ENCODE peak calls at places on chromosomes 11 and 22, in nine cellular contexts. Z is amniotic stem cell; O is erythroblast; C is NCI-H1092 treated with DMSO at 0.1 percent for 48 hours; L is naive B cell; G is right atrium auricular region; R is AG09309; E is CD8-positive, alpha-beta T cell; B is omental fat pad. J is an unnamed sample.

GRCh38 chr11:44755553-44756505 is 29.1 kb downstream of the TSPAN18 start:
- DNase-seq in Z (no peak), E (no peak), L (no peak), C (peak), G (no peak), R (no peak), B (no peak), O (no peak), J (no peak)

GRCh38 chr22:19665784-19666662 is 48.3 kb upstream of the SEPTIN5 start:
- DNase-seq in L (no peak), R (no peak), O (no peak), E (no peak), C (no peak), G (no peak), Z (no peak), B (no peak), J (no peak)

GRCh38 chr11:8908099-8908498 is 2.9 kb upstream of the AKIP1 start:
- DNase-seq in Z (no peak), C (no peak), R (no peak), E (no peak), B (no peak), O (no peak), G (no peak), L (no peak), J (no peak)

GRCh38 chr11:6523253-6523652 is 26.2 kb downstream of the DNHD1 start:
- DNase-seq in G (no peak), O (no peak), L (no peak), C (no peak), Z (peak), B (no peak), R (peak), E (no peak), J (no peak)

GRCh38 chr11:15821471-15821870 is 534.9 kb downstream of the SOX6 start:
- DNase-seq in B (no peak), Z (no peak), G (no peak), C (no peak), O (no peak), E (no peak), L (no peak), R (no peak), J (no peak)

GRCh38 chr22:27507066-27507715 is 294.4 kb downstream of the MN1 start:
- DNase-seq in B (no peak), Z (no peak), L (no peak), O (no peak), G (no peak), C (no peak), R (no peak), E (no peak), J (no peak)

GRCh38 chr22:35328472-35328885 is 28.8 kb downstream of the TOM1 start:
- DNase-seq in G (peak), L (no peak), O (no peak), B (no peak), Z (no peak), R (no peak), C (no peak), E (no peak), J (no peak)

GRCh38 chr11:32056445-32056844 is 34.4 kb upstream of the RCN1 start:
- DNase-seq in O (no peak), C (no peak), E (no peak), Z (no peak), L (no peak), G (no peak), R (peak), B (no peak), J (no peak)

GRCh38 chr11:93522448-93522847 is 20.7 kb downstream of the SMCO4 start:
- DNase-seq in Z (no peak), R (no peak), C (no peak), B (no peak), L (no peak), E (no peak), O (no peak), G (no peak), J (no peak)

GRCh38 chr11:62573592-62574362 is at the start of gene EEF1G:
- DNase-seq in E (peak), C (peak), Z (peak), B (peak), R (peak), O (peak), L (peak), G (peak), J (peak)

GRCh38 chr11:2681408-2682145 is 18.2 kb downstream of the KCNQ1OT1 start:
- DNase-seq in O (no peak), L (no peak), C (no peak), B (no peak), E (no peak), Z (no peak), G (no peak), R (no peak), J (no peak)

GRCh38 chr11:1988667-1989317 is 8.8 kb downstream of the H19 start:
- DNase-seq in G (peak), L (no peak), B (no peak), Z (no peak), R (no peak), O (no peak), C (no peak), E (peak), J (no peak)

GRCh38 chr22:36981247-36981775 is 37.9 kb downstream of the TST start:
- DNase-seq in L (no peak), Z (no peak), G (no peak), R (no peak), C (no peak), O (peak), E (no peak), B (no peak), J (no peak)

GRCh38 chr22:38953577-38954413 is 3.6 kb upstream of the APOBEC3A start:
- DNase-seq in G (no peak), R (no peak), L (no peak), O (peak), C (no peak), B (no peak), Z (no peak), E (no peak), J (no peak)

GRCh38 chr11:10709299-10710086 is 15.9 kb upstream of the IRAG1 start:
- DNase-seq in G (no peak), E (no peak), B (no peak), O (no peak), L (no peak), C (no peak), Z (no peak), R (no peak), J (no peak)

GRCh38 chr22:33779243-33779642 is 141.0 kb downstream of the LARGE1 start:
- DNase-seq in O (no peak), E (no peak), C (no peak), Z (no peak), L (no peak), G (no peak), B (no peak), R (no peak), J (no peak)

GRCh38 chr11:8959546-8960166 is 4.6 kb downstream of the TMEM9B start:
- DNase-seq in E (no peak), L (peak), C (peak), R (peak), O (peak), B (no peak), Z (peak), G (no peak), J (peak)

GRCh38 chr22:19884954-19885751 is 30.5 kb upstream of the GNB1L start:
- DNase-seq in G (no peak), B (no peak), O (no peak), Z (no peak), C (no peak), L (no peak), R (no peak), E (no peak), J (no peak)

GRCh38 chr11:75938543-75938942 is 123.5 kb downstream of the UVRAG start:
- DNase-seq in E (no peak), O (no peak), L (no peak), B (no peak), Z (no peak), R (no peak), G (no peak), C (no peak), J (no peak)

GRCh38 chr11:125132071-125132470 is 20.6 kb upstream of the TMEM218 start:
- DNase-seq in B (no peak), G (no peak), C (no peak), Z (no peak), E (no peak), O (no peak), L (no peak), R (no peak), J (no peak)

GRCh38 chr22:38760477-38761201 is 4.8 kb upstream of the SUN2 start:
- DNase-seq in Z (no peak), L (no peak), E (no peak), C (peak), O (no peak), R (no peak), G (no peak), B (no peak), J (no peak)

GRCh38 chr11:102666331-102666957 is 39.1 kb downstream of the MMP27 start:
- DNase-seq in Z (no peak), C (peak), R (peak), B (no peak), O (peak), L (peak), E (no peak), G (no peak), J (no peak)